ENCODE peak calls at places on chromosomes 6 and 20, in six cellular contexts. W, G, B, Z, F and Y are unnamed samples.

GRCh38 chr20:46253391-46253790 is 54.9 kb downstream of the CDH22 start:
- DNase-seq in W (peak; percentile 26), G (peak; percentile 29), B (no peak), Z (no peak), F (no peak), Y (no peak)

GRCh38 chr6:73631849-73632248 is 21.9 kb downstream of the SLC17A5 start:
- DNase-seq in W (no peak), G (no peak), B (no peak), Z (no peak), F (no peak), Y (no peak)

GRCh38 chr6:2237001-2237400 is 8.4 kb downstream of the GMDS start:
- DNase-seq in W (no peak), G (no peak), B (no peak), Z (no peak), F (no peak), Y (no peak)

GRCh38 chr6:29552512-29553051 is 7.0 kb downstream of the UBD start:
- DNase-seq in W (peak; percentile 21), G (no peak), B (no peak), Z (peak; percentile 7), F (peak; percentile 56), Y (no peak)

GRCh38 chr20:20946122-20946759 is 159.9 kb downstream of the LINC00237 start:
- DNase-seq in W (no peak), G (no peak), B (peak; percentile 70), Z (no peak), F (no peak), Y (no peak)

GRCh38 chr6:106692112-106692822 is 62.9 kb downstream of the QRSL1 start:
- DNase-seq in W (no peak), G (no peak), B (no peak), Z (no peak), F (no peak), Y (peak; percentile 66)

GRCh38 chr6:151494235-151494950 is 576 bp downstream of the CCDC170 start:
- DNase-seq in W (no peak), G (peak; percentile 57), B (no peak), Z (no peak), F (no peak), Y (no peak)

GRCh38 chr6:138569970-138570715 is 70.8 kb upstream of the NHSL1 start:
- DNase-seq in W (no peak), G (peak; percentile 94), B (no peak), Z (no peak), F (no peak), Y (no peak)

GRCh38 chr6:27019651-27020552 is 227.6 kb upstream of the PRSS16 start:
- DNase-seq in W (peak; percentile 81), G (no peak), B (peak; percentile 92), Z (peak; percentile 92), F (peak; percentile 62), Y (peak; percentile 54)

GRCh38 chr6:137874204-137875001 is 7.3 kb downstream of the TNFAIP3 start:
- DNase-seq in W (no peak), G (no peak), B (no peak), Z (no peak), F (no peak), Y (no peak)

GRCh38 chr6:56475736-56476457 is 166.8 kb downstream of the DST start:
- DNase-seq in W (no peak), G (peak; percentile 7), B (no peak), Z (no peak), F (no peak), Y (no peak)

GRCh38 chr6:148440021-148440420 is 97.4 kb downstream of the SASH1 start:
- DNase-seq in W (no peak), G (no peak), B (no peak), Z (no peak), F (no peak), Y (no peak)

GRCh38 chr6:32965901-32966300 is 2.5 kb upstream of the BRD2 start:
- DNase-seq in W (no peak), G (no peak), B (no peak), Z (no peak), F (no peak), Y (no peak)

GRCh38 chr6:2853766-2854393 is 12.2 kb upstream of the SERPINB1 start:
- DNase-seq in W (peak; percentile 87), G (peak; percentile 75), B (peak; percentile 71), Z (no peak), F (peak; percentile 79), Y (no peak)

GRCh38 chr20:59050437-59050836 is 7.9 kb upstream of the PRELID3B start:
- DNase-seq in W (no peak), G (no peak), B (no peak), Z (no peak), F (no peak), Y (no peak)

GRCh38 chr6:168035098-168035660 is 37.7 kb downstream of the KIF25 start:
- DNase-seq in W (no peak), G (no peak), B (peak; percentile 92), Z (no peak), F (no peak), Y (no peak)

GRCh38 chr20:17659801-17660200 is 22.2 kb downstream of the RRBP1 start:
- DNase-seq in W (no peak), G (no peak), B (no peak), Z (no peak), F (no peak), Y (no peak)

GRCh38 chr6:36336779-36337194 is at the start of gene BNIP5:
- DNase-seq in W (no peak), G (no peak), B (no peak), Z (no peak), F (no peak), Y (no peak)

GRCh38 chr6:9140861-9141534 is 705.7 kb upstream of the SLC35B3 start:
- DNase-seq in W (no peak), G (no peak), B (no peak), Z (no peak), F (no peak), Y (no peak)

GRCh38 chr6:33589366-33589722 is 9.3 kb upstream of the BAK1 start:
- DNase-seq in W (no peak), G (no peak), B (no peak), Z (no peak), F (no peak), Y (no peak)

GRCh38 chr6:167276772-167277533 is 14.2 kb upstream of the UNC93A start:
- DNase-seq in W (no peak), G (no peak), B (no peak), Z (no peak), F (no peak), Y (no peak)

GRCh38 chr20:13017235-13017634 is 8.5 kb downstream of the SPTLC3 start:
- DNase-seq in W (no peak), G (no peak), B (no peak), Z (no peak), F (no peak), Y (no peak)

GRCh38 chr6:81295310-81295709 is 457.2 kb downstream of the TENT5A start:
- DNase-seq in W (no peak), G (no peak), B (no peak), Z (no peak), F (no peak), Y (no peak)
- TF ChIP-seq ZNF274 in W (no peak), G (no peak), B (no peak), Z (no peak), F (no peak), Y (no peak)

DNA sequence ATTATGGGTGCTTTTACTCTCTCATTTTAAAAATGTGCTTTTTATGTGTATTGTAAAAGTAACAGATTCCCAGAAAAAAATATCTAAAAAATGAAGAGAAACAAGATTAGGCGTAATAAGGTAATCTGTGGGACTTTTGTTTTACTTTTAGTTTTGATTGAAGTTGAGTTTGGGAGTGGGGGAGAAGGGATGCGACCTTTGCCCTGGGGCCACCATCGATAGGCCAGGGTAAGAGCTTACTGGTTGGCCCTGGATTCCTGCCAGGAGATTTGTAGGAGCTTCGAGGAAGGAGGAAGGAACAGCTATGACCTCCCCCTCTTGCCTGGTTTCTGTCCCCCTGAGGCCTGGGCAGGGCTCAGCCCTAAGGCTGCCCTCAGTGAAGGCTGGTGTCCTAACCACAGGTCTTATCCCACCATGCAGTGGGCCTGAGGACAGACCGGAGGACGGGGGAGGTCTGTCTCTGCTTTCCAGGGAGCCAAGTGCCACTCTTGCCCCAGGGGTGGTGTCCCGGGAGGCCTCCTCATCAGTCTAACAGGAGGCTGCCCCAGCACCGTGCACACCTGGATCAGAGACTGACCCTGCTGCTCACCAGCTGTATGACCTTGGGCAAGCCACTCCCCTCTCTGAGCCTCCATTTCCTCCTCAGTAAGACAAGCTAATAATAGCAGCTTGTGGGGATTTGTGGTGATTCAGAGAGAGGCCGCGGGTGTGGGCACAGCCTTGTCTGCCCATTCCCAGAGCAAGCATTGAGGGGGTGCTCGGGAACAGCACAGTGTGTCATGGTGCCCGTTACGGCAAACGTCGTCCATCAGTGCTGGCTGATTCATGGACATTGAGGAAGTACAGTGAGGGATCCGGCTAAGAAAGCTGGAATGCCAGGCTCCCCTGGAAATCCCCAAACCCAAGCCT is 21.2 kb downstream of the TGM2 start:
- DNase-seq in W (no peak), G (peak; percentile 91), B (peak; percentile 54), Z (no peak), F (no peak), Y (no peak)
- TF ChIP-seq YY1 in W (no peak), G (peak; percentile 17), B (no peak), Z (no peak), F (no peak), Y (no peak)

GRCh38 chr6:39419607-39420006 is 97.1 kb upstream of the KCNK16 start:
- DNase-seq in W (no peak), G (no peak), B (no peak), Z (no peak), F (no peak), Y (no peak)

GRCh38 chr6:39416728-39417127 is 94.2 kb upstream of the KCNK16 start:
- DNase-seq in W (no peak), G (no peak), B (no peak), Z (no peak), F (no peak), Y (peak; percentile 49)

GRCh38 chr6:39415482-39415881 is 93.0 kb upstream of the KCNK16 start:
- DNase-seq in W (no peak), G (no peak), B (no peak), Z (no peak), F (no peak), Y (no peak)

GRCh38 chr6:39416026-39416425 is 93.5 kb upstream of the KCNK16 start:
- DNase-seq in W (no peak), G (no peak), B (no peak), Z (no peak), F (no peak), Y (no peak)

GRCh38 chr6:39417440-39417839 is 94.9 kb upstream of the KCNK16 start:
- DNase-seq in W (no peak), G (no peak), B (no peak), Z (no peak), F (no peak), Y (no peak)
- H3K9ac ChIP-seq in W (no peak overlapping the region), G (no peak overlapping the region), B (no peak overlapping the region), Z (no peak overlapping the region), F (no peak overlapping the region), Y (no peak overlapping the region)

DNA sequence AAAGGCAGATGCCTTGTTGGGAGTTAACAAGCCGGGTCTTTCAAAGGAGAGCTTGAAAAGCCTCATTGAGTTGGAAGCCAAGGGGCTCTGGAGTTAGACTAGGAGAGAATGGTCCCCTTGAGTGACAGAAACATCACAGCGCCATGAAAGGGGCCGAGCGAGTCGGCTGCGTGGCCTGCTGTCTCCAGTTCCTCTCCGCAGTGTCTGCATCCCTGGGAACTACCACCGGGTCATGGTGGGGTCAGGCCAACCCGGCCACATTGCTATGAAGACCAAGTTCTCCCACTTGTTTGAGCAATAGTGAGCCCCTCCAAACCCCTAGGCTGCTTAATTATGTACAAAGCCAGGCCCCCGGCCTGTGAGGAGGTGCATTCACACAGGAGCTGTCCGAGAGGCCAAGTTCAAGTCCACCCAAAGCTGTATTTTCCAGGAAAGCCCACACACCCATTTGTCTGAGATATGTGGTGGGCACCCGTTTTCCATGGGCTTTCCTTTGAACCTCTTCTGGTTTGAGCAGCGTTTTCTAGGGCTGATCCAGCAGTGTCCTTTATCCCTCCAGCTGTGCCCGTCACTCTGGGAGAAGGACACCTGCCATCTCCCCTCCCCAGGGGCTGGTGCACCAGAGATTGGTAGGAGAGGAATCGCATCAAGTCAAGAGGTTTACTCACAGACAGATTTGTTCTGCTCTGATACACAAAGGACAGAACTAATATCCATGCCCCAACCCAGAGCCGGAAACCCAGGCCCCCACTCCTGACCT is 285.8 kb downstream of the CDH4 start:
- DNase-seq in W (no peak), G (no peak), B (no peak), Z (no peak), F (no peak), Y (no peak)
- TF ChIP-seq ZNF274 in W (no peak), G (no peak), B (no peak), Z (no peak), F (no peak), Y (no peak)